ENCODE peak calls at places on chromosome 3, in four cellular contexts. One of them, this sample, is unnamed.

GRCh38 chr3:197750863-197751737 is 1.4 kb downstream of the FYTTD1 start:
- DNase-seq in prostate gland: peak; percentile 23
- DNase-seq in tibial nerve: peak; percentile 32
- DNase-seq in NT2/D1: no peak
- DNase-seq in this sample: peak; percentile 18

GRCh38 chr3:180980612-180981011 is 8.9 kb downstream of the DNAJC19 start:
- DNase-seq in prostate gland: no peak
- DNase-seq in tibial nerve: no peak
- DNase-seq in NT2/D1: no peak
- DNase-seq in this sample: no peak

GRCh38 chr3:10992017-10992945 is at the start of gene SLC6A1:
- DNase-seq in NT2/D1: peak; percentile 67
- DNase-seq in prostate gland: no peak
- DNase-seq in tibial nerve: no peak
- DNase-seq in this sample: peak; percentile 93

GRCh38 chr3:48367201-48367600 is 4.8 kb upstream of the FBXW12 start:
- DNase-seq in tibial nerve: no peak
- DNase-seq in NT2/D1: no peak
- DNase-seq in prostate gland: no peak
- DNase-seq in this sample: peak; percentile 43

GRCh38 chr3:192515661-192516040 is 211.7 kb downstream of the FGF12 start:
- DNase-seq in tibial nerve: no peak
- DNase-seq in prostate gland: no peak
- DNase-seq in NT2/D1: peak; percentile 20
- DNase-seq in this sample: peak; percentile 75

GRCh38 chr3:185537369-185537970 is 14.9 kb downstream of the LIPH start:
- DNase-seq in NT2/D1: no peak
- DNase-seq in prostate gland: peak; percentile 67
- DNase-seq in tibial nerve: peak; percentile 30
- DNase-seq in this sample: peak; percentile 66

GRCh38 chr3:72848703-72849081 is 447 bp upstream of the SHQ1 start:
- DNase-seq in NT2/D1: no peak
- DNase-seq in tibial nerve: no peak
- DNase-seq in prostate gland: no peak
- DNase-seq in this sample: no peak

GRCh38 chr3:58784888-58785287 is 118.3 kb upstream of the FAM3D start:
- DNase-seq in prostate gland: no peak
- DNase-seq in tibial nerve: no peak
- DNase-seq in NT2/D1: no peak
- DNase-seq in this sample: no peak

GRCh38 chr3:149448331-149448831 is 26.1 kb upstream of the TM4SF4 start:
- DNase-seq in prostate gland: no peak
- DNase-seq in tibial nerve: no peak
- DNase-seq in NT2/D1: no peak
- DNase-seq in this sample: no peak

GRCh38 chr3:151276038-151277027 is 2.0 kb downstream of the P2RY14 start:
- DNase-seq in NT2/D1: no peak
- DNase-seq in prostate gland: no peak
- DNase-seq in tibial nerve: no peak
- DNase-seq in this sample: peak; percentile 77

GRCh38 chr3:172317984-172318383 is 130.3 kb downstream of the GHSR start:
- DNase-seq in tibial nerve: no peak
- DNase-seq in prostate gland: no peak
- DNase-seq in NT2/D1: peak; percentile 9
- DNase-seq in this sample: peak; percentile 73

GRCh38 chr3:94305835-94306685 is 243.2 kb downstream of the NSUN3 start:
- DNase-seq in tibial nerve: no peak
- DNase-seq in prostate gland: no peak
- DNase-seq in NT2/D1: no peak
- DNase-seq in this sample: no peak

GRCh38 chr3:109195812-109196211 is 59.3 kb downstream of the C3orf85 start:
- DNase-seq in NT2/D1: no peak
- DNase-seq in tibial nerve: no peak
- DNase-seq in prostate gland: no peak
- DNase-seq in this sample: peak; percentile 57

GRCh38 chr3:159904911-159905310 is 83.7 kb upstream of the IL12A start:
- DNase-seq in NT2/D1: no peak
- DNase-seq in prostate gland: no peak
- DNase-seq in tibial nerve: no peak
- DNase-seq in this sample: no peak

GRCh38 chr3:157073810-157074209 is 86.1 kb downstream of the CCNL1 start:
- DNase-seq in prostate gland: no peak
- DNase-seq in NT2/D1: no peak
- DNase-seq in tibial nerve: no peak
- DNase-seq in this sample: peak; percentile 32

GRCh38 chr3:66659056-66659455 is 158.2 kb upstream of the LRIG1 start:
- DNase-seq in NT2/D1: no peak
- DNase-seq in prostate gland: no peak
- DNase-seq in tibial nerve: no peak
- DNase-seq in this sample: no peak

GRCh38 chr3:143830063-143830462 is 18.2 kb downstream of the SLC9A9 start:
- DNase-seq in tibial nerve: no peak
- DNase-seq in prostate gland: no peak
- DNase-seq in NT2/D1: no peak
- DNase-seq in this sample: no peak

GRCh38 chr3:42501681-42502428 is 588 bp upstream of the VIPR1 start:
- DNase-seq in prostate gland: peak; percentile 76
- DNase-seq in NT2/D1: no peak
- DNase-seq in tibial nerve: no peak
- DNase-seq in this sample: peak; percentile 69

GRCh38 chr3:16697437-16698258 is 92.4 kb upstream of the DAZL start:
- DNase-seq in tibial nerve: no peak
- DNase-seq in prostate gland: no peak
- DNase-seq in NT2/D1: peak; percentile 47
- DNase-seq in this sample: peak; percentile 30

GRCh38 chr3:113096158-113096893 is 105.5 kb downstream of the GTPBP8 start:
- DNase-seq in NT2/D1: no peak
- DNase-seq in prostate gland: no peak
- DNase-seq in tibial nerve: no peak
- DNase-seq in this sample: no peak

GRCh38 chr3:30656624-30657141 is 50.3 kb downstream of the TGFBR2 start:
- DNase-seq in tibial nerve: no peak
- DNase-seq in prostate gland: no peak
- DNase-seq in NT2/D1: no peak
- DNase-seq in this sample: no peak

GRCh38 chr3:4376499-4376898 is 73.3 kb downstream of the SETMAR start:
- DNase-seq in prostate gland: no peak
- DNase-seq in tibial nerve: no peak
- DNase-seq in NT2/D1: no peak
- DNase-seq in this sample: no peak

GRCh38 chr3:81497565-81497964 is 263.9 kb downstream of the GBE1 start:
- DNase-seq in tibial nerve: no peak
- DNase-seq in prostate gland: no peak
- DNase-seq in NT2/D1: no peak
- DNase-seq in this sample: no peak

GRCh38 chr3:141128126-141128777 is 77.1 kb downstream of the SPSB4 start:
- DNase-seq in NT2/D1: no peak
- DNase-seq in tibial nerve: no peak
- DNase-seq in prostate gland: no peak
- DNase-seq in this sample: no peak

GRCh38 chr3:106249159-106249558 is 380.3 kb upstream of the CBLB start:
- DNase-seq in NT2/D1: no peak
- DNase-seq in prostate gland: no peak
- DNase-seq in tibial nerve: no peak
- DNase-seq in this sample: no peak

GRCh38 chr3:33211444-33211843 is 7.2 kb downstream of the SUSD5 start:
- DNase-seq in prostate gland: no peak
- DNase-seq in tibial nerve: no peak
- DNase-seq in NT2/D1: no peak
- DNase-seq in this sample: no peak

GRCh38 chr3:124885466-124886167 is 1.5 kb downstream of the ITGB5 start:
- DNase-seq in NT2/D1: no peak
- DNase-seq in tibial nerve: no peak
- DNase-seq in prostate gland: no peak
- DNase-seq in this sample: peak; percentile 69

GRCh38 chr3:106176734-106177133 is 307.9 kb upstream of the CBLB start:
- DNase-seq in prostate gland: no peak
- DNase-seq in NT2/D1: no peak
- DNase-seq in tibial nerve: no peak
- DNase-seq in this sample: no peak

GRCh38 chr3:29420106-29420505 is 139.2 kb downstream of the RBMS3 start:
- DNase-seq in NT2/D1: no peak
- DNase-seq in prostate gland: no peak
- DNase-seq in tibial nerve: no peak
- DNase-seq in this sample: no peak

GRCh38 chr3:64253689-64254088 is 28.4 kb upstream of the PRICKLE2 start:
- DNase-seq in NT2/D1: no peak
- DNase-seq in tibial nerve: no peak
- DNase-seq in prostate gland: no peak
- DNase-seq in this sample: no peak

GRCh38 chr3:183844606-183845005 is 19.2 kb upstream of the MAP6D1 start:
- DNase-seq in prostate gland: no peak
- DNase-seq in tibial nerve: no peak
- DNase-seq in NT2/D1: no peak
- DNase-seq in this sample: no peak

GRCh38 chr3:194194051-194194756 is 58.3 kb downstream of the HES1 start:
- DNase-seq in tibial nerve: no peak
- DNase-seq in prostate gland: no peak
- DNase-seq in NT2/D1: no peak
- DNase-seq in this sample: no peak

GRCh38 chr3:119697394-119697793 is 5.4 kb upstream of the CFAP91 start:
- DNase-seq in NT2/D1: no peak
- DNase-seq in tibial nerve: no peak
- DNase-seq in prostate gland: no peak
- DNase-seq in this sample: no peak

GRCh38 chr3:52220380-52221026 is 4.9 kb downstream of the TLR9 start:
- DNase-seq in tibial nerve: peak; percentile 82
- DNase-seq in NT2/D1: no peak
- DNase-seq in prostate gland: peak; percentile 79
- DNase-seq in this sample: peak; percentile 75
- H3K4me1 ChIP-seq in tibial nerve: peaks cover 23% of the 10 kb centered on the region
- H3K4me1 ChIP-seq in NT2/D1: peaks cover 16% of the 10 kb centered on the region
- H3K4me1 ChIP-seq in prostate gland: peaks cover 29% of the 10 kb centered on the region
- H3K4me1 ChIP-seq in this sample: no peaks in the 10 kb centered on the region

GRCh38 chr3:40979962-40980361 is 219.3 kb upstream of the CTNNB1 start:
- DNase-seq in NT2/D1: no peak
- DNase-seq in prostate gland: no peak
- DNase-seq in tibial nerve: no peak
- DNase-seq in this sample: no peak

GRCh38 chr3:40973141-40973540 is 226.2 kb upstream of the CTNNB1 start:
- DNase-seq in prostate gland: no peak
- DNase-seq in NT2/D1: no peak
- DNase-seq in tibial nerve: no peak
- DNase-seq in this sample: no peak

GRCh38 chr3:40975711-40976121 is 223.6 kb upstream of the CTNNB1 start:
- DNase-seq in NT2/D1: no peak
- DNase-seq in tibial nerve: no peak
- DNase-seq in prostate gland: peak; percentile 19
- DNase-seq in this sample: no peak

GRCh38 chr3:40978442-40978841 is 220.9 kb upstream of the CTNNB1 start:
- DNase-seq in tibial nerve: no peak
- DNase-seq in prostate gland: no peak
- DNase-seq in NT2/D1: no peak
- DNase-seq in this sample: no peak

GRCh38 chr3:40976241-40976640 is 223.1 kb upstream of the CTNNB1 start:
- DNase-seq in prostate gland: no peak
- DNase-seq in tibial nerve: no peak
- DNase-seq in NT2/D1: no peak
- DNase-seq in this sample: no peak
- H3K4me1 ChIP-seq in prostate gland: no peaks in the 10 kb centered on the region
- H3K4me1 ChIP-seq in tibial nerve: peaks cover 22% of the 10 kb centered on the region
- H3K4me1 ChIP-seq in NT2/D1: no peaks in the 10 kb centered on the region
- H3K4me1 ChIP-seq in this sample: no peaks in the 10 kb centered on the region

GRCh38 chr3:31891876-31892455 is 89.1 kb downstream of the OSBPL10 start:
- DNase-seq in prostate gland: no peak
- DNase-seq in NT2/D1: no peak
- DNase-seq in tibial nerve: no peak
- DNase-seq in this sample: peak; percentile 81

GRCh38 chr3:31892500-31892899 is 88.6 kb downstream of the OSBPL10 start:
- DNase-seq in tibial nerve: no peak
- DNase-seq in prostate gland: no peak
- DNase-seq in NT2/D1: no peak
- DNase-seq in this sample: peak; percentile 38

GRCh38 chr3:31890007-31890406 is 91.1 kb downstream of the OSBPL10 start:
- DNase-seq in NT2/D1: no peak
- DNase-seq in prostate gland: no peak
- DNase-seq in tibial nerve: no peak
- DNase-seq in this sample: no peak

GRCh38 chr3:31893174-31893573 is 87.9 kb downstream of the OSBPL10 start:
- DNase-seq in prostate gland: no peak
- DNase-seq in tibial nerve: no peak
- DNase-seq in NT2/D1: no peak
- DNase-seq in this sample: no peak

DNA sequence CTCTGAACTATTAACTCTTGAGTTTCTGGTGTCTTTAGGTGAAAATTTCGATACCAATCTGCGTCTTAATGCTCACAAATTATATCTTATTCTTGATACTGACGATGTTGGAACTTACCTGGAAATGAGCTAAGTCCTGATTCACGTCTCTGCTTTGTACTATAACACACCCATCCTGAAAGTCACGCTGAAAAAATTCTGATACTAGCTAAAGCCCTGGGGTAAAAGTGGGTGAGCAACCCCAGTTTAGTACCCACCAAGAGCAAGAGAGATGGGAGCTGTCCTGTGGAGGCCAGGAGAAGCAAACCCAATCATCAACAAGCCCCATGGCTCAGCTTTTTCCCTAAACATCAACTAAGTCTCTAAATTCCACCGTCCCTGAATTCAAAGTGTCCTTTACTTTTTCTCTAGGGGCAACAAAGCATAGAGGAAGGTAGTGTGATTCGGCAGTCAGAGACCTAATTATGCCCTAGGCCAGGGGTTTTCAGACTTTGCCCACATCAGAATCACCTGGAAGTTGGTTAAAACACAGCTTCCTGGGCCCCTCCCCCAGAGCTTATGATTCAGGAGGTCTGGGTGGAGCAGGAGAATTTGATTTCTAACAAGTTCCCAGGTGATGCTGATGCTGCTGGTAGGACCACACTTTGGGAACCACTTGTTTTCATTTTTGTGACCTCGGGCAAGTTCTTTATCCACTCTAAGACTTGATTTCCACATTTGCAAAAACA is 90.2 kb downstream of the OSBPL10 start:
- DNase-seq in NT2/D1: no peak
- DNase-seq in tibial nerve: no peak
- DNase-seq in prostate gland: no peak
- DNase-seq in this sample: peak; percentile 33
- H3K4me1 ChIP-seq in NT2/D1: peaks cover 7% of the 10 kb centered on the region
- H3K4me1 ChIP-seq in tibial nerve: no peaks in the 10 kb centered on the region
- H3K4me1 ChIP-seq in prostate gland: no peaks in the 10 kb centered on the region
- H3K4me1 ChIP-seq in this sample: peaks cover 11% of the 10 kb centered on the region

DNA sequence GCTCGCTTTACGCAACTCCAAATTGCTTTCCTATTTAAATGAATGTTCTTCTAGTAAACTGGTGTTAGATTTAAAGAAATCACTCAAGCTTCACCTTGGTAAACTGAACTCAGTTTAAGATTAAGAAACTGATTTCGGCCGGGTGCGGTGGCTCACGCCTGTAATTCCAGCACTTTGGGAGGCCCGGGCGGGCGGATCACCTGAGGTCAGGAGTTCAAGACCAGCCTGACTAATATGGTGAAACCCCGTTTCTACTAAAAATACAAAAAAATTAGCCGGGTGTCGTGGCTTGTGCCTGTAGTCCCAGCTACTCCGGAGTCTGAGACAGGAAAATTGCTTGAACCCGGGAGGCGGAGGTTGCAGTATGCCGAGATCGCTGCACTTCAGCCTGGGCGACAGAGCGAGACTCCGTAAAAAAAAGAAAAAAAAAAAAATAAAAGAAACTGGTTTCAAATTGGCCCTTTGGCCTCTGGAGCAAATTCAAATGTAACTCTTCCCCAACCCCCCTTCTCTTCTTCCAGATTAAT is 1.7 kb downstream of the SKIL start:
- DNase-seq in tibial nerve: no peak
- DNase-seq in NT2/D1: no peak
- DNase-seq in prostate gland: no peak
- DNase-seq in this sample: no peak
- H3K4me1 ChIP-seq in tibial nerve: peaks cover 53% of the 10 kb centered on the region
- H3K4me1 ChIP-seq in NT2/D1: no peaks in the 10 kb centered on the region
- H3K4me1 ChIP-seq in prostate gland: peaks cover 5% of the 10 kb centered on the region
- H3K4me1 ChIP-seq in this sample: peaks cover 8% of the 10 kb centered on the region

This sample was measured in mesendoderm.